ENCODE peak calls at places on chromosomes 12 and 14, in nine cellular contexts. One of them, this sample, is unnamed.
A peak's percentile ranks its signal among the peaks of the same experiment; 100 is the strongest.

GRCh38 chr12:67942704-67943103 is 46.5 kb upstream of the IFNG-AS1 start:
- DNase-seq in esophagus squamous epithelium: no peak
- DNase-seq in pancreas: no peak
- DNase-seq in transverse colon: no peak
- DNase-seq in H9: no peak
- DNase-seq in SK-N-SH: no peak
- DNase-seq in tibial artery: no peak
- DNase-seq in Peyer's patch: no peak
- DNase-seq in Panc1: no peak
- DNase-seq in this sample: no peak

GRCh38 chr12:75982974-75983660 is 48.5 kb downstream of the PHLDA1 start:
- DNase-seq in pancreas: no peak
- DNase-seq in esophagus squamous epithelium: no peak
- DNase-seq in SK-N-SH: no peak
- DNase-seq in transverse colon: no peak
- DNase-seq in Peyer's patch: no peak
- DNase-seq in Panc1: no peak
- DNase-seq in H9: no peak
- DNase-seq in tibial artery: no peak
- DNase-seq in this sample: no peak

GRCh38 chr14:26199599-26200370 is 398.0 kb downstream of the NOVA1 start:
- DNase-seq in tibial artery: no peak
- DNase-seq in SK-N-SH: no peak
- DNase-seq in Peyer's patch: no peak
- DNase-seq in Panc1: no peak
- DNase-seq in H9: no peak
- DNase-seq in transverse colon: no peak
- DNase-seq in esophagus squamous epithelium: no peak
- DNase-seq in pancreas: no peak
- DNase-seq in this sample: no peak

GRCh38 chr14:104290058-104290667 is 151.8 kb downstream of the KIF26A start:
- DNase-seq in Panc1: no peak
- DNase-seq in transverse colon: no peak
- DNase-seq in pancreas: no peak
- DNase-seq in tibial artery: peak; percentile 38
- DNase-seq in SK-N-SH: peak; percentile 13
- DNase-seq in H9: peak; percentile 43
- DNase-seq in esophagus squamous epithelium: no peak
- DNase-seq in Peyer's patch: no peak
- DNase-seq in this sample: peak; percentile 46

GRCh38 chr14:65357091-65357490 is 55.4 kb upstream of the FUT8 start:
- DNase-seq in transverse colon: no peak
- DNase-seq in esophagus squamous epithelium: no peak
- DNase-seq in tibial artery: no peak
- DNase-seq in SK-N-SH: no peak
- DNase-seq in H9: no peak
- DNase-seq in Panc1: no peak
- DNase-seq in pancreas: no peak
- DNase-seq in Peyer's patch: no peak
- DNase-seq in this sample: no peak

GRCh38 chr12:57939291-57939690 is 2.1 kb upstream of the ATP23 start:
- DNase-seq in tibial artery: no peak
- DNase-seq in pancreas: no peak
- DNase-seq in Panc1: no peak
- DNase-seq in esophagus squamous epithelium: no peak
- DNase-seq in H9: no peak
- DNase-seq in Peyer's patch: no peak
- DNase-seq in SK-N-SH: no peak
- DNase-seq in transverse colon: no peak
- DNase-seq in this sample: no peak

GRCh38 chr12:113766880-113767878 is 198.9 kb downstream of the RBM19 start:
- DNase-seq in pancreas: no peak
- DNase-seq in transverse colon: no peak
- DNase-seq in SK-N-SH: no peak
- DNase-seq in H9: peak; percentile 49
- DNase-seq in esophagus squamous epithelium: no peak
- DNase-seq in tibial artery: no peak
- DNase-seq in Peyer's patch: no peak
- DNase-seq in Panc1: no peak
- DNase-seq in this sample: no peak

GRCh38 chr12:92905258-92905810 is 23.8 kb downstream of the EEA1 start:
- DNase-seq in pancreas: no peak
- DNase-seq in H9: no peak
- DNase-seq in Panc1: no peak
- DNase-seq in transverse colon: no peak
- DNase-seq in SK-N-SH: no peak
- DNase-seq in esophagus squamous epithelium: no peak
- DNase-seq in Peyer's patch: no peak
- DNase-seq in tibial artery: no peak
- DNase-seq in this sample: no peak

GRCh38 chr14:56414231-56414630 is 165.4 kb upstream of the TMEM260 start:
- DNase-seq in tibial artery: no peak
- DNase-seq in SK-N-SH: no peak
- DNase-seq in esophagus squamous epithelium: no peak
- DNase-seq in Panc1: no peak
- DNase-seq in Peyer's patch: no peak
- DNase-seq in transverse colon: no peak
- DNase-seq in pancreas: no peak
- DNase-seq in H9: no peak
- DNase-seq in this sample: no peak

GRCh38 chr12:31017535-31017934 is 56.1 kb upstream of the DDX11 start:
- DNase-seq in H9: peak; percentile 28
- DNase-seq in pancreas: no peak
- DNase-seq in SK-N-SH: no peak
- DNase-seq in tibial artery: peak; percentile 12
- DNase-seq in transverse colon: no peak
- DNase-seq in Panc1: no peak
- DNase-seq in Peyer's patch: no peak
- DNase-seq in esophagus squamous epithelium: no peak
- DNase-seq in this sample: no peak

GRCh38 chr14:97776890-97777564 is 979.8 kb downstream of the VRK1 start:
- DNase-seq in SK-N-SH: no peak
- DNase-seq in Panc1: no peak
- DNase-seq in pancreas: no peak
- DNase-seq in tibial artery: no peak
- DNase-seq in transverse colon: no peak
- DNase-seq in Peyer's patch: no peak
- DNase-seq in esophagus squamous epithelium: no peak
- DNase-seq in H9: no peak
- DNase-seq in this sample: no peak

GRCh38 chr12:103952497-103952896 is 13.2 kb upstream of the TDG start:
- DNase-seq in H9: no peak
- DNase-seq in SK-N-SH: no peak
- DNase-seq in transverse colon: no peak
- DNase-seq in tibial artery: no peak
- DNase-seq in Panc1: no peak
- DNase-seq in Peyer's patch: no peak
- DNase-seq in esophagus squamous epithelium: no peak
- DNase-seq in pancreas: no peak
- DNase-seq in this sample: no peak

GRCh38 chr12:112682586-112682985 is 109.0 kb upstream of the RPH3A start:
- DNase-seq in Panc1: no peak
- DNase-seq in tibial artery: no peak
- DNase-seq in esophagus squamous epithelium: no peak
- DNase-seq in Peyer's patch: no peak
- DNase-seq in transverse colon: no peak
- DNase-seq in H9: no peak
- DNase-seq in pancreas: no peak
- DNase-seq in SK-N-SH: no peak
- DNase-seq in this sample: no peak

GRCh38 chr12:112680993-112681392 is 110.6 kb upstream of the RPH3A start:
- DNase-seq in tibial artery: no peak
- DNase-seq in H9: no peak
- DNase-seq in Panc1: no peak
- DNase-seq in transverse colon: no peak
- DNase-seq in esophagus squamous epithelium: no peak
- DNase-seq in pancreas: no peak
- DNase-seq in Peyer's patch: no peak
- DNase-seq in SK-N-SH: no peak
- DNase-seq in this sample: no peak

GRCh38 chr12:112676526-112676925 is 115.0 kb upstream of the RPH3A start:
- DNase-seq in Peyer's patch: no peak
- DNase-seq in transverse colon: no peak
- DNase-seq in tibial artery: no peak
- DNase-seq in Panc1: no peak
- DNase-seq in H9: no peak
- DNase-seq in SK-N-SH: no peak
- DNase-seq in pancreas: no peak
- DNase-seq in esophagus squamous epithelium: no peak
- DNase-seq in this sample: no peak

GRCh38 chr12:112674539-112674938 is 117.0 kb upstream of the RPH3A start:
- DNase-seq in H9: no peak
- DNase-seq in Peyer's patch: no peak
- DNase-seq in esophagus squamous epithelium: no peak
- DNase-seq in SK-N-SH: peak; percentile 27
- DNase-seq in Panc1: no peak
- DNase-seq in transverse colon: no peak
- DNase-seq in pancreas: no peak
- DNase-seq in tibial artery: no peak
- DNase-seq in this sample: no peak

GRCh38 chr12:112677050-112677765 is 114.3 kb upstream of the RPH3A start:
- DNase-seq in SK-N-SH: no peak
- DNase-seq in tibial artery: no peak
- DNase-seq in transverse colon: no peak
- DNase-seq in Panc1: no peak
- DNase-seq in H9: no peak
- DNase-seq in pancreas: no peak
- DNase-seq in Peyer's patch: no peak
- DNase-seq in esophagus squamous epithelium: no peak
- DNase-seq in this sample: no peak
- H3K4me1 ChIP-seq in SK-N-SH: peaks cover 14% of the 10 kb centered on the region
- H3K4me1 ChIP-seq in tibial artery: no peaks in the 10 kb centered on the region
- H3K4me1 ChIP-seq in transverse colon: no peaks in the 10 kb centered on the region
- H3K4me1 ChIP-seq in Panc1: no peaks in the 10 kb centered on the region
- H3K4me1 ChIP-seq in H9: no peaks in the 10 kb centered on the region
- H3K4me1 ChIP-seq in pancreas: no peaks in the 10 kb centered on the region
- H3K4me1 ChIP-seq in Peyer's patch: no peaks in the 10 kb centered on the region
- H3K4me1 ChIP-seq in esophagus squamous epithelium: no peaks in the 10 kb centered on the region
- H3K4me1 ChIP-seq in this sample: no peaks in the 10 kb centered on the region

GRCh38 chr14:106207316-106207715 is 680.9 kb downstream of the TMEM121 start:
- DNase-seq in tibial artery: no peak
- DNase-seq in esophagus squamous epithelium: no peak
- DNase-seq in SK-N-SH: no peak
- DNase-seq in H9: no peak
- DNase-seq in pancreas: no peak
- DNase-seq in transverse colon: no peak
- DNase-seq in Panc1: no peak
- DNase-seq in Peyer's patch: no peak
- DNase-seq in this sample: no peak
- H3K9me3 ChIP-seq in tibial artery: no peaks in the 10 kb centered on the region
- H3K9me3 ChIP-seq in esophagus squamous epithelium: no peaks in the 10 kb centered on the region
- H3K9me3 ChIP-seq in SK-N-SH: no peaks in the 10 kb centered on the region
- H3K9me3 ChIP-seq in H9: peaks cover 99% of the 10 kb centered on the region
- H3K9me3 ChIP-seq in pancreas: no peaks in the 10 kb centered on the region
- H3K9me3 ChIP-seq in transverse colon: no peaks in the 10 kb centered on the region
- H3K9me3 ChIP-seq in Panc1: no peaks in the 10 kb centered on the region
- H3K9me3 ChIP-seq in Peyer's patch: no peaks in the 10 kb centered on the region
- H3K9me3 ChIP-seq in this sample: no peaks in the 10 kb centered on the region

DNA sequence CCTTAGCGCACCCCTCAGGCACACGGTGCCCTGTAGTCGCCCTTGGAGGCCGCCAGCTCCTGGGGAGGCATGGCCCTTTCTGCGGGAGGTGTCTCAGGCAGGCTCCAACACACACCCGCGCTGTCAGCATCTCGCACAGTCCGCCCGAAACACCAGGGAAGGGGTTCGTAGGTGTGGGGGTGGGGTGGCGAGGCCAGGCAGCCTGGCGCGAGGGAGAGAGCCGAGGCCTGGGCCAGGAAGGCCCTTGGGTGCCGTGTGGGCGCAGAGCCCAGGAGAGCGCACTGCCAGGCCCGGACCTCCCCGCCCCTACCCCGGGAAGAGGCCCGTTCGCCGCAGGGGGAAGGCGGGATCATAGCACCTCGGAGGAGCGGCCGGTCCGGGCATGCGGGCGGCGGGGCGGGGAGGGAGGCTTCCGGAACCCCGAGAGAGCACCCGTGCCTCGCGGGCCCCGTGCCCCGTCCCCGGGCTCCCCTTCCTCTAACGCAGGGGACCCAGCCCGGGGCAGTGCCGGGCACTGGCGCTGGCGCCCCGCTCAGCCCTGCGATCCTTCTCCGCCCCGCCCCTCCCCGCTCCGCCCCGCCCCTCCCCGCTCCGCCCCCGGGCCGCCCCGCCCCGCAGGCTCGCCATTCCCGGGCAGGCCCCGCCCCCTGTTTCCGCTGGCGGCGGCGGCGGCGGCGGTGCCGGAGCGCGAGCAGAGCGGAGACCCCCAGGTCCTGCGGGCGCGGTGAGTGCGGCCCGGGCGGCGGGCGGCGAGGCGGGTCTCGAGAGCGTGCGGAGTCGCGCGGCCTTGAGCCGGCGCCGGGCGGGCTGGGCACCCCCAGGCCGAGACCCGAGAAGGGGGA is at the start of gene TSPAN9:
- DNase-seq in Panc1: no peak
- DNase-seq in tibial artery: peak; percentile 93
- DNase-seq in H9: peak; percentile 82
- DNase-seq in SK-N-SH: peak; percentile 96
- DNase-seq in Peyer's patch: peak; percentile 63
- DNase-seq in pancreas: peak; percentile 92
- DNase-seq in transverse colon: peak; percentile 76
- DNase-seq in esophagus squamous epithelium: no peak
- DNase-seq in this sample: peak; percentile 69
- H3K4me1 ChIP-seq in Panc1: no peaks in the 10 kb centered on the region
- H3K4me1 ChIP-seq in tibial artery: peaks cover 16% of the 10 kb centered on the region
- H3K4me1 ChIP-seq in H9: no peaks in the 10 kb centered on the region
- H3K4me1 ChIP-seq in SK-N-SH: peaks cover 14% of the 10 kb centered on the region
- H3K4me1 ChIP-seq in Peyer's patch: no peaks in the 10 kb centered on the region
- H3K4me1 ChIP-seq in pancreas: no peaks in the 10 kb centered on the region
- H3K4me1 ChIP-seq in transverse colon: peaks cover 6% of the 10 kb centered on the region
- H3K4me1 ChIP-seq in esophagus squamous epithelium: peaks cover 24% of the 10 kb centered on the region
- H3K4me1 ChIP-seq in this sample: peaks cover 29% of the 10 kb centered on the region

DNA sequence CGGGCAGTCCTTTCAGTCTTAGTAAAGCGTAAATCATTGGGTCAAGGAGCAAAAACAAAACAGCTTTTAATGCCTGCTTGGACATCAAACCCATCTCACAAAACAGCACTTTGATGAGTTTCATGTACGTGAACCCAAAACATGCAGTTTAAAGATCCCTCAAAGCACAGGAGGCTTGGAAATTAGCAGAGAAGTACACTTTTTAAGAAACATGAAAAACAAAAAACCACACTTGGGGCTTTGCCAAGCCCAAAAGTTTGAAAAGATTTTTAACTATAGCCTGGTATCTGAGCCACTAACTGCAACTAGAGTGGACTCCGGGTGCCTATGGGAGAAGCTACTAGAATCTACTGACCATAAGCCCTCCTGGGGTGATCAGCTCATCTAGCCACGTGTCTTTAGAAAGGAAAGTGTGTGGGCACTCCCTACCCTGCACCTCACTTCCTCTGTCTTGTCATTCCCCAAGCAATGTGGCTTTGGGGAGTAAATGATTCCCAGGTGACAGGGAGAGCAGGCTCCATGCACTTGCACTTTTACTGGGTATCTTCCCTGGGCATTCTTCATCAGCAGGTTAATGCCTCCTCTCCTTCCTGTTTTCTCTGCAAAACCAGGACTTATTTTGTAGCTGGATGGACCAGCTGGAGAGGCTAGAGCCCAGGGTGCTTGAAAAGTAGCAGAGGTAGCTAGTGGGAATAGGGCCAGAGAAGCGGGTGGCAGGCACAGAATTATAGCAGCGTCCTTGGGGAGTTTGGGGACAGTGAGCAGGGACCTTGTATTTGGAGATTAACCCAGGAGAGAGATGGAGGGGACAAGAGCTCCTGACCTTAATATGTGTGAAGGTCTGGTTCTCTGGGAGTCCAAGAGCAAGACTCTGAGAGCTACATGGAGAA is 339.3 kb downstream of the BCL11B start:
- DNase-seq in transverse colon: no peak
- DNase-seq in Peyer's patch: no peak
- DNase-seq in tibial artery: no peak
- DNase-seq in SK-N-SH: no peak
- DNase-seq in pancreas: no peak
- DNase-seq in H9: no peak
- DNase-seq in esophagus squamous epithelium: no peak
- DNase-seq in Panc1: no peak
- DNase-seq in this sample: no peak
- H3K9me3 ChIP-seq in transverse colon: no peaks in the 10 kb centered on the region
- H3K9me3 ChIP-seq in Peyer's patch: no peaks in the 10 kb centered on the region
- H3K9me3 ChIP-seq in tibial artery: no peaks in the 10 kb centered on the region
- H3K9me3 ChIP-seq in SK-N-SH: no peaks in the 10 kb centered on the region
- H3K9me3 ChIP-seq in pancreas: no peaks in the 10 kb centered on the region
- H3K9me3 ChIP-seq in H9: no peaks in the 10 kb centered on the region
- H3K9me3 ChIP-seq in esophagus squamous epithelium: no peaks in the 10 kb centered on the region
- H3K9me3 ChIP-seq in Panc1: no peaks in the 10 kb centered on the region
- H3K9me3 ChIP-seq in this sample: no peaks in the 10 kb centered on the region

This sample was measured in psoas muscle.